ENCODE peak calls at places on chromosomes 3 and 15, in nine cellular contexts. O, Y, R, D, U, Z, L, N and V are unnamed samples.

GRCh38 chr3:56799251-56799882 is 2.4 kb downstream of the ARHGEF3 start:
- DNase-seq in Z (no peak), U (no peak), Y (peak), D (no peak), L (no peak), N (peak), O (peak), R (peak), V (no peak)

GRCh38 chr15:81224232-81224631 is 27.6 kb downstream of the IL16 start:
- DNase-seq in O (no peak), L (no peak), Y (no peak), N (no peak), Z (no peak), D (no peak), R (no peak), U (no peak), V (no peak)

GRCh38 chr3:58004972-58005371 is 3.2 kb upstream of the FLNB start:
- DNase-seq in N (peak), L (no peak), R (peak), O (no peak), Z (no peak), D (no peak), Y (no peak), U (no peak), V (peak)

GRCh38 chr3:135806342-135806741 is 159.2 kb upstream of the PPP2R3A start:
- DNase-seq in O (no peak), R (no peak), Z (no peak), L (no peak), Y (no peak), D (no peak), U (no peak), N (no peak), V (no peak)

GRCh38 chr15:77692614-77693013 is 59.9 kb upstream of the LINGO1 start:
- DNase-seq in L (no peak), R (no peak), Z (no peak), O (no peak), D (no peak), U (no peak), Y (no peak), N (no peak), V (no peak)

GRCh38 chr3:60314064-60314463 is 937.2 kb downstream of the FHIT start:
- DNase-seq in U (no peak), L (no peak), R (no peak), N (no peak), O (no peak), Z (no peak), D (no peak), Y (no peak), V (no peak)

GRCh38 chr3:194624956-194625355 is 8.3 kb downstream of the TMEM44 start:
- DNase-seq in Y (no peak), D (no peak), L (no peak), Z (no peak), R (no peak), O (no peak), U (no peak), N (no peak), V (no peak)

GRCh38 chr15:25871403-25871802 is 8.3 kb upstream of the ATP10A start:
- DNase-seq in O (no peak), N (no peak), L (no peak), Y (no peak), U (no peak), R (no peak), D (no peak), Z (no peak), V (no peak)

GRCh38 chr15:67024322-67024997 is 40.9 kb upstream of the SMAD3 start:
- DNase-seq in N (peak), R (peak), D (peak), Y (peak), L (no peak), O (peak), U (no peak), Z (peak), V (peak)

GRCh38 chr3:10364816-10365215 is 43.9 kb upstream of the SEC13 start:
- DNase-seq in L (no peak), R (no peak), U (peak), Z (no peak), D (no peak), N (no peak), Y (no peak), O (no peak), V (no peak)

GRCh38 chr3:112053229-112053628 is 18.7 kb downstream of the TMPRSS7 start:
- DNase-seq in O (no peak), Z (no peak), L (no peak), N (no peak), Y (no peak), D (no peak), U (no peak), R (no peak), V (no peak)

GRCh38 chr3:56005196-56005805 is 463.0 kb downstream of the ERC2 start:
- DNase-seq in O (no peak), U (no peak), Z (no peak), N (no peak), D (no peak), L (no peak), Y (peak), R (peak), V (no peak)

GRCh38 chr3:128569756-128570155 is 76.8 kb upstream of the GATA2 start:
- DNase-seq in U (no peak), Z (no peak), D (no peak), O (no peak), L (no peak), Y (no peak), R (no peak), N (no peak), V (no peak)

DNA sequence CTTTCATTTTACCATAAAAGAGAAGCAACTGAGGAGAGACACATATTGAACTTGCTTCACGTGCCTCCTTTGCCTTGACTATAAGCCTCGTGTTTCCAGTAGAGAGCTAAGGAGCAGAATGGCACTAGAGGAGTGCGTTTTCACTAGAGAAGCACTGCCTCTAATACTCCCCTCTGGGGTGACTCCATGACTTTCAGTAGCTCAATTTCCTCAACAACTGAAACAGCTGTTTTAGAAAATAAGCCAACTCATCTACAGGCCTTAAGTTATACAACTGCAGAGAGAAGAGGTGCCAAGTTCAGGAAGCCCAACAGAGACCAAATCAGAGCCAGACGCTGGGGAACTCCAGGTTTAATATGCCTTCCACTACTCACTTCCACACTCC is 1.9 kb downstream of the UBP1 start:
- DNase-seq in Y (peak), O (no peak), Z (no peak), L (no peak), R (peak), U (no peak), D (no peak), N (peak), V (peak)
- H3K4me3 ChIP-seq in Y (peak), O (peak), Z (peak), L (peak), R (peak), U (peak), D (peak), N (peak), V (peak)

GRCh38 chr3:50319181-50319871 is 3.2 kb downstream of the HYAL2 start:
- DNase-seq in O (no peak), N (no peak), Y (no peak), R (no peak), D (no peak), U (peak), L (no peak), Z (no peak), V (no peak)
- TF ChIP-seq CTCF in O (no peak), N (no peak), Y (no peak), R (no peak), D (no peak), U (no peak), L (no peak), Z (no peak), V (no peak)

GRCh38 chr3:18740631-18741583 is 315.8 kb upstream of the SATB1 start:
- DNase-seq in L (no peak), U (no peak), D (no peak), Z (no peak), Y (peak), O (no peak), R (no peak), N (no peak), V (no peak)

GRCh38 chr3:18735013-18735412 is 309.9 kb upstream of the SATB1 start:
- DNase-seq in D (no peak), U (no peak), O (no peak), Z (no peak), R (no peak), Y (no peak), N (no peak), L (no peak), V (no peak)

GRCh38 chr3:18743761-18744160 is 318.6 kb upstream of the SATB1 start:
- DNase-seq in L (no peak), Y (no peak), U (no peak), D (no peak), O (no peak), N (no peak), R (no peak), Z (no peak), V (no peak)

GRCh38 chr3:18738393-18739097 is 313.4 kb upstream of the SATB1 start:
- DNase-seq in N (no peak), Z (no peak), R (no peak), L (no peak), Y (no peak), D (no peak), O (no peak), U (no peak), V (no peak)

GRCh38 chr3:18739098-18739431 is 313.9 kb upstream of the SATB1 start:
- DNase-seq in Y (no peak), L (no peak), U (no peak), O (no peak), Z (no peak), R (no peak), D (no peak), N (no peak), V (no peak)
- H3K4me3 ChIP-seq in Y (no peak), L (no peak), U (no peak), O (no peak), Z (no peak), R (no peak), D (no peak), N (no peak), V (no peak)

DNA sequence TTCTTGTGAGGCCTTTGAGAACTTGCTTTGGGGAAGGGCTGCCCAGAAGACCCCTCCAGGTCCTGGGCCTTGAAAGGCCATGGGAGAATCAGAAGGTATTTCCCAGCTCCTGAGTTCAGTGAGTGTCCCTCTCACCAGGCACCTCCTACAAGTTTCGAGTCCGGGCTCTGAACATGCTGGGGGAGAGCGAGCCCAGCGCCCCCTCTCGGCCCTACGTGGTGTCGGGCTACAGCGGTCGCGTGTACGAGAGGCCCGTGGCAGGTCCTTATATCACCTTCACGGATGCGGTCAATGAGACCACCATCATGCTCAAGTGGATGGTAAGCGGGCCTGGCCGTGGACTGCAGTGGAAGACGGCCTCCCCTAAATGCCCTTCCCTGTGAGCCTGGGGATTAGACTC is 68.3 kb downstream of the BOC start:
- DNase-seq in L (no peak), R (no peak), D (no peak), Z (no peak), U (no peak), O (peak), Y (no peak), N (no peak), V (no peak)
- TF ChIP-seq CTCF in L (no peak), R (no peak), D (no peak), Z (no peak), U (no peak), O (peak), Y (no peak), N (no peak), V (no peak)

GRCh38 chr3:152282813-152283212 is 14.1 kb downstream of the MBNL1 start:
- DNase-seq in D (no peak), R (no peak), L (no peak), N (no peak), Z (no peak), Y (no peak), O (no peak), U (no peak), V (no peak)
- H3K4me3 ChIP-seq in D (no peak), R (no peak), L (no peak), N (no peak), Z (no peak), Y (peak), O (no peak), U (no peak), V (no peak)

DNA sequence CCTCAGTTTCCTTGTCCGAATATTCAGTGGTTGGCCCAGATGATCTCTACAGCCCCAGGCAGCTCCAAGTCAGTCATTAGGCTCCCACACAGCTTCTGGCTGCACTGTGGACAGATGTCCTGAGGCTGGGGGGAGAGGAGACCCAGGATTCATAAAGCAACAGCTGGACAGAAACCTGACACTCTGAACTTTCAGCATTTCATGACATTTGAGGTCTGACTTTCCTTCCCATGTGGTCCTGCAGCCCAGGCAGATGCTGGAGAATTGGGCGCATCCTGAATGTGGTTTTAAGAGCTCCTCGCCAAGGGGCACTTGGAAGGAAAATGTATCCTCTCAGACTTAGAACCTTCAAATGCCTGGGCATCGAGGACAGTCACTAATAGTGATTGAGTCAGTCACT is 307.6 kb upstream of the LRRFIP2 start:
- DNase-seq in Y (no peak), L (no peak), R (no peak), N (no peak), Z (no peak), U (no peak), O (no peak), D (no peak), V (no peak)
- TF ChIP-seq CTCF in Y (no peak), L (no peak), R (no peak), N (no peak), Z (no peak), U (no peak), O (no peak), D (no peak), V (no peak)

GRCh38 chr15:75152382-75153079 is 49.2 kb upstream of the C15orf39 start:
- DNase-seq in O (no peak), Z (no peak), U (no peak), L (no peak), Y (no peak), N (no peak), R (no peak), D (no peak), V (no peak)
- H3K4me3 ChIP-seq in O (no peak), Z (no peak), U (no peak), L (no peak), Y (no peak), N (no peak), R (no peak), D (no peak), V (no peak)